ENCODE peak calls at places on chromosomes 16 and 17, in nine cellular contexts. O, T, Y, A, X, N, B, V and K are unnamed samples.

GRCh38 chr17:43695968-43696865 is 34.5 kb upstream of the MEOX1 start:
- DNase-seq in V (no peak), A (peak), Y (no peak), O (no peak), N (no peak), B (no peak), X (no peak), T (no peak), K (no peak)

GRCh38 chr17:67420994-67421393 is 43.9 kb downstream of the PITPNC1 start:
- DNase-seq in N (no peak), T (no peak), V (no peak), B (no peak), Y (no peak), X (no peak), O (peak), A (peak), K (no peak)

GRCh38 chr16:66979011-66979717 is 9.2 kb upstream of the CES4A start:
- DNase-seq in A (peak), V (no peak), X (no peak), T (no peak), N (no peak), B (no peak), O (peak), Y (no peak), K (no peak)

GRCh38 chr17:3034578-3034920 is 28.9 kb downstream of the OR1D5 start:
- DNase-seq in Y (no peak), V (no peak), A (no peak), X (no peak), N (no peak), O (no peak), T (no peak), B (no peak), K (no peak)

GRCh38 chr17:81400154-81400938 is 5.1 kb downstream of the BAHCC1 start:
- DNase-seq in Y (peak), V (no peak), O (no peak), B (no peak), A (peak), N (no peak), X (no peak), T (peak), K (no peak)

GRCh38 chr16:1635070-1635469 is 22.9 kb downstream of the CRAMP1 start:
- DNase-seq in B (no peak), Y (no peak), V (no peak), N (no peak), O (no peak), X (no peak), A (no peak), T (no peak), K (no peak)

GRCh38 chr16:21626659-21627277 is 25.6 kb downstream of the IGSF6 start:
- DNase-seq in O (peak), Y (no peak), B (no peak), N (no peak), V (no peak), A (peak), T (no peak), X (no peak), K (no peak)

GRCh38 chr16:66692341-66692740 is 4.2 kb downstream of the CMTM4 start:
- DNase-seq in B (no peak), A (no peak), Y (no peak), O (peak), X (no peak), N (no peak), V (no peak), T (no peak), K (no peak)

GRCh38 chr16:85718682-85719081 is 29.9 kb upstream of the GINS2 start:
- DNase-seq in V (no peak), B (no peak), Y (no peak), O (peak), N (no peak), T (no peak), X (peak), A (no peak), K (no peak)

GRCh38 chr17:45289316-45290268 is 27.2 kb downstream of the MAP3K14 start:
- DNase-seq in V (no peak), O (no peak), T (no peak), Y (no peak), X (no peak), N (no peak), B (no peak), A (no peak), K (no peak)

GRCh38 chr17:67218385-67218950 is 26.5 kb downstream of the HELZ start:
- DNase-seq in A (peak), V (no peak), X (no peak), B (no peak), Y (no peak), N (no peak), T (no peak), O (peak), K (no peak)

GRCh38 chr16:88691924-88692560 is 5.7 kb upstream of the SNAI3 start:
- DNase-seq in B (no peak), Y (no peak), O (no peak), X (no peak), T (peak), A (no peak), N (no peak), V (peak), K (no peak)

GRCh38 chr17:6482105-6482455 is 37.8 kb downstream of the PIMREG start:
- DNase-seq in Y (no peak), O (no peak), X (no peak), V (no peak), N (no peak), A (no peak), T (no peak), B (no peak), K (no peak)

GRCh38 chr17:4186244-4186920 is 43.4 kb downstream of the CYB5D2 start:
- DNase-seq in O (peak), V (no peak), N (no peak), A (no peak), Y (peak), B (no peak), T (no peak), X (no peak), K (no peak)

GRCh38 chr17:42337442-42337841 is 49.1 kb downstream of the STAT5A start:
- DNase-seq in T (peak), N (no peak), A (peak), Y (no peak), B (peak), X (no peak), V (no peak), O (no peak), K (peak)

GRCh38 chr17:39196820-39197331 is 593 bp downstream of the CACNB1 start:
- DNase-seq in A (no peak), O (no peak), T (no peak), X (peak), Y (no peak), V (no peak), B (no peak), N (no peak), K (no peak)

GRCh38 chr17:45397796-45398195 is 34.9 kb downstream of the ARHGAP27 start:
- DNase-seq in V (no peak), A (no peak), B (no peak), Y (no peak), X (no peak), N (no peak), T (no peak), O (no peak), K (no peak)

GRCh38 chr17:31493656-31494155 is 102.2 kb downstream of the RAB11FIP4 start:
- DNase-seq in T (peak), A (no peak), Y (no peak), N (no peak), B (no peak), O (no peak), X (no peak), V (no peak), K (no peak)

GRCh38 chr16:67514382-67514828 is 14.2 kb upstream of the RIPOR1 start:
- DNase-seq in T (peak), B (peak), Y (peak), N (no peak), V (peak), X (peak), O (peak), A (peak), K (peak)

GRCh38 chr17:82449883-82450356 is 632 bp downstream of the CYBC1 start:
- DNase-seq in N (no peak), B (peak), V (no peak), O (no peak), T (no peak), Y (no peak), A (no peak), X (no peak), K (peak)

GRCh38 chr17:61926831-61927210 is 961 bp downstream of the INTS2 start:
- DNase-seq in B (no peak), V (no peak), O (no peak), Y (no peak), N (no peak), T (no peak), A (peak), X (no peak), K (no peak)

GRCh38 chr17:66466933-66467367 is 164.5 kb downstream of the PRKCA start:
- DNase-seq in O (peak), Y (no peak), V (no peak), A (peak), N (no peak), X (no peak), B (peak), T (no peak), K (no peak)